ENCODE peak calls at places on chromosome 10, in ten cellular contexts. U, D, L, I, T, C, X, R, G and V are unnamed samples.

GRCh38 chr10:5283305-5284158 is 81.2 kb upstream of the UCN3 start:
- DNase-seq in U (peak; percentile 64), D (no peak), L (peak; percentile 30), I (peak; percentile 65), T (peak; percentile 79), C (peak; percentile 47), X (peak; percentile 51), R (peak; percentile 36), G (peak; percentile 70), V (peak; percentile 93)

GRCh38 chr10:44263771-44264170 is 121.1 kb downstream of the CXCL12 start:
- DNase-seq in U (no peak), D (no peak), L (no peak), I (no peak), T (no peak), C (no peak), X (no peak), R (no peak), G (no peak), V (no peak)

GRCh38 chr10:13634207-13634606 is 47.4 kb downstream of the PRPF18 start:
- DNase-seq in U (no peak), D (no peak), L (no peak), I (no peak), T (no peak), C (no peak), X (no peak), R (no peak), G (no peak), V (no peak)

GRCh38 chr10:124384591-124385190 is 34.0 kb downstream of the OAT start:
- DNase-seq in U (no peak), D (no peak), L (no peak), I (no peak), T (no peak), C (no peak), X (peak; percentile 17), R (no peak), G (no peak), V (no peak)

GRCh38 chr10:30047430-30047829 is 12.0 kb downstream of the JCAD start:
- DNase-seq in U (no peak), D (no peak), L (no peak), I (no peak), T (no peak), C (no peak), X (no peak), R (no peak), G (no peak), V (no peak)

GRCh38 chr10:7388602-7389001 is 22.2 kb downstream of the SFMBT2 start:
- DNase-seq in U (no peak), D (no peak), L (no peak), I (no peak), T (no peak), C (no peak), X (no peak), R (no peak), G (no peak), V (no peak)

GRCh38 chr10:18104223-18104872 is 35.9 kb upstream of the CACNB2 start:
- DNase-seq in U (peak; percentile 8), D (no peak), L (peak; percentile 41), I (peak; percentile 35), T (peak; percentile 69), C (peak; percentile 43), X (peak; percentile 34), R (peak; percentile 47), G (peak; percentile 53), V (peak; percentile 52)

GRCh38 chr10:11697718-11698527 is 44.3 kb upstream of the ECHDC3 start:
- DNase-seq in U (no peak), D (no peak), L (no peak), I (no peak), T (no peak), C (no peak), X (no peak), R (no peak), G (no peak), V (no peak)

GRCh38 chr10:4301296-4301695 is 516.3 kb upstream of the KLF6 start:
- DNase-seq in U (no peak), D (no peak), L (no peak), I (no peak), T (no peak), C (no peak), X (no peak), R (no peak), G (no peak), V (no peak)

GRCh38 chr10:111179514-111179913 is 102.7 kb downstream of the ADRA2A start:
- DNase-seq in U (no peak), D (no peak), L (no peak), I (no peak), T (no peak), C (no peak), X (peak; percentile 12), R (no peak), G (no peak), V (no peak)

GRCh38 chr10:126041804-126042231 is 145.5 kb downstream of the FANK1 start:
- DNase-seq in U (peak; percentile 27), D (peak; percentile 89), L (peak; percentile 72), I (peak; percentile 86), T (peak; percentile 96), C (peak; percentile 43), X (peak; percentile 84), R (peak; percentile 90), G (peak; percentile 78), V (peak; percentile 80)

DNA sequence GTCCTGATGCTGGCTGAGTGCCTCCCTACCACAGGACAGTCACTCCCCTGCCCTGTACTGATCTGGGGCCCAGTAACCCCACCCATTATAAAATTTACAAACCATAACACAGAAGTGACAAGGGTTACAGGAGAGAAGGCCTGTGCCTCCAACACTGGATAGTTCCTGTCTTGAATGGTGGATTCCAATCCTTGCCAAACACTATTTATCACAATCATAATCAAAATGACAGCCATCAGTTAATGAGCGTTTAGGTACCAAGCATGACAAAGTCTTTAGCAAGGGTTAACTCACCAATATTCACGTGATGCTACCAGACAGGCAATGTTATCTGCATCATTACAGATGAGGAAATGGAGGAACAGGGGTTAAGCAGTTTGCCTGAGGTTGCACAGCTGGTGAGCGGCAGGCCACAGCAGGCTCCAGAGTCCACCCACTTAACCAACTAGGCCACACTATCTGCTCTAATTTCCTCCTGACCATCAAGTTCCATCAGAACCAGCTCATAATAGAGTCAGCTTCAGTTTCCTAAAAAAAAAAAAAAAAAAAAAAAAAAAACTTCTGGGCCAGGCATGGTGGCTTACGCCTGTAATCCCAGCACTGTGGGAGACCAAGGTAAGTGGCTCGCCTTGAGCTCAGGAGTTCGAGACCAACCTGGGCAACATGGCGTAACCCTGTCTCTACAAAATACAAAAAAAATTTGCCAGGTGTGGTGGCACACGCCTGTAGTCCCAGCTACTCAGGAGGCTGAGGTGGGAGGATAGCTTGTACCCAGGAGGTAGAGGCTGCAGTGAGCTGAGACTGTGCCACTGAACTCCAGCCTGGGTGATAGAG is 14.2 kb downstream of the PDLIM1 start:
- DNase-seq in U (peak; percentile 89), D (no peak), L (no peak), I (no peak), T (no peak), C (no peak), X (no peak), R (no peak), G (no peak), V (no peak)
- H3K27ac ChIP-seq in U (peak overlapping the region; percentile 88), D (peak overlapping the region; percentile 87), L (no peak overlapping the region), I (peak overlapping the region; percentile 77), T (peak overlapping the region; percentile 85), C (peak overlapping the region; percentile 98), X (no peak overlapping the region), R (peak overlapping the region; percentile 80), G (peak overlapping the region; percentile 92), V (peak overlapping the region; percentile 76)

DNA sequence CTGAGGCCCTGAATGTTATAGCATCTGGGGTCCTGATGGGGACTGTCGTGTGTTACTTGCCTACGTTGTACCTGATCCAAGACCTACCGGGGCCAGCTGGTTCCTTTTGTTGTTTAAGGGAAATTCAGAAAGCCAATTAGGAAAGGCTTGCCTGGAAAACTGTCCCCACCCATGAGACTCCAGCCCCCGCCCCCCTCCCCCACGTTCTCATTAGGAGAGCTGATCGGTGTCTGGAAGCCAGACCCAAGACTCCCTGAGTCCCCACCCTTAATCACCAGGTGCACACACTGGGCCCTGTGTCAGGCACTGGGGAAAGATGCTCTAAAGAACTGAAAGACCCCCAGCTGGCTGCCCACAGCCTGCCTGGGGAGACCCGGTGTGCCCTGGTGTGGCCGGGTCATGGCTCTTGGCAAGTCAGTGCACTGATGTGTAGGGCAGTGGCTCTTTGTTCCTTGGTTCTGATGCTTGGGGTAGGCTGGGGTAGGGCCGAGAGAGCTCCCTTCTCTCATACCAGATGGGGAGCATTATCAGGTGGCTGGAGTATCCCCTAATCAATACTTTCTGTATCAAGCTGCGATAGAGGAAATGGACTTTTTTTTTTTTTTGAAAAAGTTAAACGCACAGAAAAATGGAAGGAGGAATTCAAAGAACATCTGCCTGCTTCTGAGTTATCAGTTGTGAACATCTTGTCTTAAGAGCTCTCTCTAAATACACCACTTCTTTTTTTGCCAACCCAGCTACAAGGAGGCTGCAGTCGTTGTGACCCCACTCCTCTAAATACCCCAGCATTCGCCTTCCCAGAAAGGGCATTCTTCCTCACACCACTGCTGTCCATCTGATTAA is 16.9 kb downstream of the TSPAN15 start:
- DNase-seq in U (no peak), D (no peak), L (no peak), I (no peak), T (no peak), C (no peak), X (no peak), R (no peak), G (no peak), V (no peak)
- H3K27ac ChIP-seq in U (no peak overlapping the region), D (no peak overlapping the region), L (no peak overlapping the region), I (peak overlapping the region; percentile 86), T (no peak overlapping the region), C (no peak overlapping the region), X (no peak overlapping the region), R (no peak overlapping the region), G (no peak overlapping the region), V (peak overlapping the region; percentile 59)

DNA sequence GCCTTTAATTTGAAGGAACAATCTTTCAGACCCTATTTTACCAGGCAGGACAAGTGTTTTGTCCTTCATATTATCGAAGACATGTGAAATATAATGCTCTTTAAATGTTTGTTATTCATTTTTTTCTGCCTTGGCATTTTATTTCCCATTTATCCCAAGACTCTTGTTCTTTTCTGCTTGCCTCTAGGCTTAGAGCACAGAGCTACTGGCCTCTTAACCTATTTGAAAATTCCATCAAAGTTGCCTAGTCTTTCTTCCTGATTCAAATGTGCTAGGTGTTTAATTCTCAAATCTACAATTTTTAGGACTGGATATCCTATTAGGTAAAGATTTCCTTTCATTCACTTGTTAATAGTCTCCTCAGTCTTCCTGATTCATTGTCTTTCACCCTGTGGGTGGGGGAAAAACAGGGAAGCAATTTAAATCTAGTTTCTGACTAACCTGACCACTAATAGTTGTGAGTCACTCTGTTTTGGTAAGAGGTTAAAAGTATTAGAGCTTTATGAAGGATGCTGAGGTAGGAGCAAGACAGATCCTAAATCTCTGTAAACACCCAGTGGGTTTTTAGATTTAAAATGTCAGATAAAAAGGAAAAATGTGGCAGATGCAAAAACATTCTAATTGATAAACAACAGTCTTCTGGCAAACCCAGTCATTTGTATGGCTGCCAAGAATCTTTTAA is 1.5 kb downstream of the LIPK start:
- DNase-seq in U (peak; percentile 92), D (no peak), L (no peak), I (no peak), T (no peak), C (peak; percentile 81), X (no peak), R (peak; percentile 52), G (no peak), V (peak; percentile 51)
- H3K27ac ChIP-seq in U (peak overlapping the region; percentile 60), D (no peak overlapping the region), L (no peak overlapping the region), I (no peak overlapping the region), T (no peak overlapping the region), C (no peak overlapping the region), X (no peak overlapping the region), R (no peak overlapping the region), G (no peak overlapping the region), V (peak overlapping the region; percentile 65)

DNA sequence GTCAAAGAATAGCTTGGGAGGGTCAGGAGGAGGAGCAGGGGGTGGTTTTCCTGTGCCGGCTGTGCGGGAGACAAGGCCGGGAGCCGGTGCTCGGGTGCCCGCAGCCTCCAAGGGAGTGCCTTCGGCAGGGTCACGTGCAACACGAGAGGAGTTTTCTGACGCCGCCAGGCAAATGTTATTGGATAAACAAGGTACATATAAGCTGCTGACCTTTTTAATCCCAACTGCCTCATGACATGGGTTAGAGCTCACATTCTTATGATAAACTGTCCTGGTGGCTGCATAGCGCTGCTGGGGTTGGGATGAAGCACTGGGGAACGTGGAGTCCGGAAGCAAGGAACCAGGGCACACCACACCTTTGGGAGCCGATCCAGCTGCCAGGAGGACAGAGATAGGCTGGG is 124.8 kb upstream of the PDLIM1 start:
- DNase-seq in U (no peak), D (no peak), L (no peak), I (no peak), T (no peak), C (no peak), X (no peak), R (no peak), G (no peak), V (no peak)
- H3K27ac ChIP-seq in U (no peak overlapping the region), D (peak overlapping the region; percentile 95), L (no peak overlapping the region), I (no peak overlapping the region), T (peak overlapping the region; percentile 73), C (no peak overlapping the region), X (no peak overlapping the region), R (no peak overlapping the region), G (no peak overlapping the region), V (no peak overlapping the region)